ENCODE peak calls at places on chromosomes 16 and 17, in five cellular contexts. One of them, this sample, is unnamed.

GRCh38 chr17:41060052-41060604 is at the start of gene KRTAP2-3:
- DNase-seq in A172: peak; percentile 92
- DNase-seq in AG09319: peak; percentile 81
- DNase-seq in cardiac fibroblast: peak; percentile 43
- DNase-seq in germinal center: no peak
- DNase-seq in this sample: peak; percentile 90

GRCh38 chr16:68310441-68311315 is at the start of the genes PRMT7 and SLC7A6OS:
- DNase-seq in cardiac fibroblast: peak; percentile 89
- DNase-seq in germinal center: peak; percentile 97
- DNase-seq in AG09319: peak; percentile 59
- DNase-seq in A172: peak; percentile 85
- DNase-seq in this sample: peak; percentile 90

GRCh38 chr16:27096375-27096774 is 29.6 kb downstream of the C16orf82 start:
- DNase-seq in cardiac fibroblast: no peak
- DNase-seq in AG09319: no peak
- DNase-seq in germinal center: no peak
- DNase-seq in A172: no peak
- DNase-seq in this sample: no peak

GRCh38 chr16:29806096-29806579 is at the start of gene MAZ:
- DNase-seq in AG09319: no peak
- DNase-seq in A172: peak; percentile 80
- DNase-seq in cardiac fibroblast: no peak
- DNase-seq in germinal center: peak; percentile 88
- DNase-seq in this sample: no peak

GRCh38 chr17:50272246-50272645 is 2.0 kb upstream of the TMEM92 start:
- DNase-seq in AG09319: no peak
- DNase-seq in cardiac fibroblast: no peak
- DNase-seq in A172: no peak
- DNase-seq in germinal center: no peak
- DNase-seq in this sample: no peak

GRCh38 chr17:75364078-75364477 is 41.4 kb downstream of the GRB2 start:
- DNase-seq in AG09319: peak; percentile 32
- DNase-seq in A172: peak; percentile 70
- DNase-seq in germinal center: no peak
- DNase-seq in cardiac fibroblast: peak; percentile 49
- DNase-seq in this sample: peak; percentile 49

GRCh38 chr16:57938936-57939871 is 31.7 kb downstream of the CNGB1 start:
- DNase-seq in cardiac fibroblast: peak; percentile 90
- DNase-seq in germinal center: no peak
- DNase-seq in A172: peak; percentile 93
- DNase-seq in AG09319: peak; percentile 76
- DNase-seq in this sample: no peak

GRCh38 chr16:67277294-67277998 is 1.9 kb upstream of the PLEKHG4 start:
- DNase-seq in cardiac fibroblast: peak; percentile 98
- DNase-seq in germinal center: no peak
- DNase-seq in AG09319: peak; percentile 96
- DNase-seq in A172: peak; percentile 99
- DNase-seq in this sample: peak; percentile 92

GRCh38 chr17:78268191-78268874 is 36.9 kb downstream of the TMEM235 start:
- DNase-seq in germinal center: no peak
- DNase-seq in cardiac fibroblast: no peak
- DNase-seq in A172: no peak
- DNase-seq in AG09319: no peak
- DNase-seq in this sample: no peak

GRCh38 chr17:2854662-2855061 is 58.4 kb downstream of the RAP1GAP2 start:
- DNase-seq in cardiac fibroblast: no peak
- DNase-seq in germinal center: no peak
- DNase-seq in AG09319: no peak
- DNase-seq in A172: no peak
- DNase-seq in this sample: no peak

GRCh38 chr17:56347646-56348045 is 194.4 kb downstream of the ANKFN1 start:
- DNase-seq in A172: no peak
- DNase-seq in germinal center: no peak
- DNase-seq in AG09319: no peak
- DNase-seq in cardiac fibroblast: no peak
- DNase-seq in this sample: no peak

GRCh38 chr17:72725432-72726068 is 366.9 kb downstream of the SLC39A11 start:
- DNase-seq in cardiac fibroblast: peak; percentile 66
- DNase-seq in germinal center: peak; percentile 53
- DNase-seq in AG09319: no peak
- DNase-seq in A172: peak; percentile 73
- DNase-seq in this sample: no peak

GRCh38 chr17:71486171-71486740 is 634.6 kb upstream of the SOX9 start:
- DNase-seq in AG09319: no peak
- DNase-seq in germinal center: no peak
- DNase-seq in A172: peak; percentile 15
- DNase-seq in cardiac fibroblast: no peak
- DNase-seq in this sample: no peak

GRCh38 chr16:17314148-17314547 is 156.6 kb downstream of the XYLT1 start:
- DNase-seq in germinal center: no peak
- DNase-seq in A172: no peak
- DNase-seq in cardiac fibroblast: no peak
- DNase-seq in AG09319: no peak
- DNase-seq in this sample: no peak

GRCh38 chr17:5080591-5080990 is 2.3 kb downstream of the ZFP3 start:
- DNase-seq in germinal center: no peak
- DNase-seq in AG09319: no peak
- DNase-seq in A172: no peak
- DNase-seq in cardiac fibroblast: no peak
- DNase-seq in this sample: no peak

GRCh38 chr17:77881545-77881944 is 77.0 kb upstream of the TNRC6C start:
- DNase-seq in germinal center: peak; percentile 77
- DNase-seq in cardiac fibroblast: peak; percentile 89
- DNase-seq in AG09319: no peak
- DNase-seq in A172: peak; percentile 85
- DNase-seq in this sample: no peak

GRCh38 chr17:75144816-75145511 is 9.3 kb downstream of the JPT1 start:
- DNase-seq in germinal center: no peak
- DNase-seq in cardiac fibroblast: no peak
- DNase-seq in AG09319: no peak
- DNase-seq in A172: no peak
- DNase-seq in this sample: no peak

GRCh38 chr16:67459066-67459857 is 21.7 kb downstream of the ATP6V0D1 start:
- DNase-seq in cardiac fibroblast: peak; percentile 38
- DNase-seq in A172: peak; percentile 28
- DNase-seq in AG09319: no peak
- DNase-seq in germinal center: no peak
- DNase-seq in this sample: no peak

GRCh38 chr17:36837616-36838272 is 99.5 kb upstream of the LHX1 start:
- DNase-seq in cardiac fibroblast: no peak
- DNase-seq in A172: no peak
- DNase-seq in germinal center: no peak
- DNase-seq in AG09319: no peak
- DNase-seq in this sample: no peak

GRCh38 chr16:23114131-23114904 is 34.9 kb downstream of the USP31 start:
- DNase-seq in germinal center: no peak
- DNase-seq in AG09319: no peak
- DNase-seq in cardiac fibroblast: no peak
- DNase-seq in A172: no peak
- DNase-seq in this sample: no peak

GRCh38 chr17:77526259-77526711 is 385.5 kb downstream of the SEC14L1 start:
- DNase-seq in AG09319: no peak
- DNase-seq in cardiac fibroblast: no peak
- DNase-seq in A172: no peak
- DNase-seq in germinal center: no peak
- DNase-seq in this sample: no peak

GRCh38 chr16:81786321-81786720 is 7.2 kb downstream of the PLCG2 start:
- DNase-seq in cardiac fibroblast: no peak
- DNase-seq in AG09319: no peak
- DNase-seq in A172: peak; percentile 33
- DNase-seq in germinal center: no peak
- DNase-seq in this sample: no peak